ENCODE peak calls at places on chromosome 19, in ten cellular contexts. G is mucosa of descending colon, V is GM13977, M is GM13976, D is type B pancreatic cell, X is neural crest cell, I is colonic mucosa, O is AG10803, B is astrocyte, E is pancreas. Q is an unnamed sample.

GRCh38 chr19:47573076-47574026 is at the start of gene ZNF541:
- DNase-seq in I (peak), X (no peak), D (no peak), V (no peak), O (peak), B (peak), M (no peak), G (peak), E (peak), Q (peak)

GRCh38 chr19:13077233-13077632 is 25.4 kb downstream of the LYL1 start:
- DNase-seq in E (no peak), M (no peak), I (no peak), X (no peak), V (no peak), O (no peak), G (no peak), D (no peak), B (no peak), Q (no peak)

GRCh38 chr19:36215276-36216171 is 618 bp downstream of the ZNF146 start:
- DNase-seq in D (no peak), M (no peak), X (peak), G (peak), I (no peak), B (peak), O (peak), E (no peak), V (no peak), Q (peak)

GRCh38 chr19:50313812-50314536 is 15.2 kb downstream of the KCNC3 start:
- DNase-seq in X (no peak), V (no peak), O (no peak), D (no peak), B (no peak), G (no peak), M (no peak), E (no peak), I (no peak), Q (no peak)

GRCh38 chr19:57682226-57682766 is 519 bp downstream of the ZNF551 start:
- DNase-seq in G (no peak), X (no peak), B (no peak), I (no peak), O (no peak), D (no peak), V (no peak), E (no peak), M (no peak), Q (no peak)

GRCh38 chr19:35846038-35846668 is 6.2 kb downstream of the NPHS1 start:
- DNase-seq in V (no peak), B (no peak), I (peak), O (no peak), X (no peak), E (peak), G (peak), M (no peak), D (no peak), Q (no peak)

GRCh38 chr19:10339380-10339960 is at the start of gene ICAM3:
- DNase-seq in M (peak), I (peak), D (no peak), B (no peak), X (no peak), O (no peak), G (peak), V (peak), E (no peak), Q (peak)

GRCh38 chr19:14004619-14005380 is 1.3 kb downstream of the RFX1 start:
- DNase-seq in O (peak), D (no peak), V (peak), M (no peak), B (no peak), E (peak), X (no peak), I (peak), G (peak), Q (no peak)

GRCh38 chr19:41615207-41615606 is 11.7 kb downstream of the CEACAM4 start:
- DNase-seq in E (no peak), D (no peak), M (no peak), V (no peak), X (no peak), O (no peak), I (no peak), B (no peak), G (no peak), Q (no peak)

GRCh38 chr19:7360393-7360984 is 11.8 kb downstream of the ARHGEF18 start:
- DNase-seq in G (no peak), O (no peak), E (no peak), X (no peak), M (no peak), B (peak), V (no peak), I (no peak), D (no peak), Q (no peak)

GRCh38 chr19:41195675-41196497 is 2.9 kb downstream of the CYP2S1 start:
- DNase-seq in B (no peak), I (no peak), O (no peak), E (no peak), D (no peak), M (peak), X (no peak), G (no peak), V (peak), Q (peak)

GRCh38 chr19:9848060-9848459 is 12.9 kb downstream of the PIN1 start:
- DNase-seq in G (peak), O (no peak), I (no peak), B (no peak), V (peak), D (no peak), X (no peak), M (peak), E (no peak), Q (no peak)

GRCh38 chr19:15195381-15195964 is 5.3 kb downstream of the NOTCH3 start:
- DNase-seq in M (no peak), D (peak), E (peak), X (peak), V (no peak), G (peak), B (peak), I (peak), O (peak), Q (no peak)
- TF ChIP-seq CTCF in M (peak), D (peak), E (no peak), X (peak), V (peak), G (no peak), B (no peak), I (no peak), O (no peak), Q (peak)

GRCh38 chr19:29467824-29468401 is 57.9 kb upstream of the VSTM2B start:
- DNase-seq in X (no peak), I (no peak), G (no peak), E (no peak), D (no peak), M (no peak), V (peak), B (no peak), O (peak), Q (no peak)
- TF ChIP-seq CTCF in X (peak), I (no peak), G (no peak), E (no peak), D (peak), M (peak), V (peak), B (no peak), O (peak), Q (peak)

GRCh38 chr19:38592940-38593339 is 24.8 kb downstream of the MAP4K1 start:
- DNase-seq in X (no peak), I (no peak), M (no peak), D (no peak), V (no peak), E (no peak), B (no peak), G (no peak), O (no peak), Q (no peak)
- TF ChIP-seq CTCF in X (peak), I (no peak), M (no peak), D (peak), V (no peak), E (no peak), B (no peak), G (no peak), O (no peak), Q (no peak)

GRCh38 chr19:16326401-16327130 is 1.9 kb downstream of the KLF2 start:
- DNase-seq in M (peak), G (no peak), V (no peak), X (no peak), B (no peak), O (peak), I (no peak), D (no peak), E (no peak), Q (no peak)
- TF ChIP-seq CTCF in M (no peak), G (no peak), V (no peak), X (no peak), B (no peak), O (no peak), I (no peak), D (no peak), E (no peak), Q (no peak)

GRCh38 chr19:5445071-5445470 is 10.1 kb upstream of the ZNRF4 start:
- DNase-seq in E (no peak), B (no peak), M (no peak), I (no peak), D (no peak), O (no peak), X (no peak), G (no peak), V (no peak), Q (no peak)

GRCh38 chr19:5450482-5450881 is 4.7 kb upstream of the ZNRF4 start:
- DNase-seq in E (no peak), X (no peak), G (no peak), M (no peak), V (no peak), I (no peak), D (no peak), O (no peak), B (no peak), Q (no peak)

GRCh38 chr19:5448374-5448773 is 6.8 kb upstream of the ZNRF4 start:
- DNase-seq in B (no peak), V (no peak), G (peak), E (no peak), D (no peak), I (no peak), X (no peak), O (no peak), M (no peak), Q (no peak)

GRCh38 chr19:5445667-5446066 is 9.6 kb upstream of the ZNRF4 start:
- DNase-seq in D (no peak), M (no peak), I (no peak), V (no peak), X (no peak), E (no peak), G (no peak), B (no peak), O (peak), Q (no peak)

DNA sequence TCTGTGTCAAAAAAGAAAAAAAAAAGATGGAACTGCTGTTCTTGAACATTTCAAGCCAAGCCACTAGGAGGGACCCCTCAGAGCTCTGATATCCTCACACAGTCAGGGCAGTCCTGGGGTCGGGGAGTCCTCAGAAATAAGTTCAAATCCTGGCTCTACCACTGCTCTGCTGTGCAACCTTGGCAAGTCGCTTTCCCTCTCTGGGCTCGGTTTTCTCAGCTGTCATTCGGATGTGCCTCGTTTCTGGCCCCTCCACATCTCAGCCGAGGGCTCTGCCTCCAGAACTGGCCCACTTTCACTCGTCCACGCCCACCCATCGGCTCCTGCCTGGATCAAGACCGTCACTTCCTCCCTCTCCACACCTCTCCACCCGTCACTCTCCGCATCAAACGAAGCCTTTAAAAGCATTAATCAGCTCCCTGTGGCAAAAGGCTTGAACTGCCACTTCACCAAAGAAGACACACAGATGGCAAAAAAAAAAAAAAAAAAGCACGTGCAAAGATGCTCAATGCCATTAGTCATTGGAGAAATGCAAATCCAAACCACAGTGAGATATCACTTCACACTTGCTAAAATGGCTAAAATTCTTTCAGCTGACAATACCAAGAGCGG is 7.4 kb upstream of the ZNRF4 start:
- DNase-seq in X (no peak), O (peak), I (no peak), M (no peak), E (no peak), B (peak), V (no peak), D (no peak), G (no peak), Q (no peak)
- TF ChIP-seq CTCF in X (no peak), O (no peak), I (no peak), M (no peak), E (no peak), B (no peak), V (no peak), D (no peak), G (no peak), Q (no peak)

GRCh38 chr19:29714953-29715694 is at the start of gene C19orf12:
- DNase-seq in X (peak), V (peak), M (peak), E (peak), B (peak), D (peak), O (peak), G (peak), I (peak), Q (peak)
- TF ChIP-seq CTCF in X (no peak), V (no peak), M (no peak), E (no peak), B (no peak), D (no peak), O (no peak), G (no peak), I (no peak), Q (no peak)

DNA sequence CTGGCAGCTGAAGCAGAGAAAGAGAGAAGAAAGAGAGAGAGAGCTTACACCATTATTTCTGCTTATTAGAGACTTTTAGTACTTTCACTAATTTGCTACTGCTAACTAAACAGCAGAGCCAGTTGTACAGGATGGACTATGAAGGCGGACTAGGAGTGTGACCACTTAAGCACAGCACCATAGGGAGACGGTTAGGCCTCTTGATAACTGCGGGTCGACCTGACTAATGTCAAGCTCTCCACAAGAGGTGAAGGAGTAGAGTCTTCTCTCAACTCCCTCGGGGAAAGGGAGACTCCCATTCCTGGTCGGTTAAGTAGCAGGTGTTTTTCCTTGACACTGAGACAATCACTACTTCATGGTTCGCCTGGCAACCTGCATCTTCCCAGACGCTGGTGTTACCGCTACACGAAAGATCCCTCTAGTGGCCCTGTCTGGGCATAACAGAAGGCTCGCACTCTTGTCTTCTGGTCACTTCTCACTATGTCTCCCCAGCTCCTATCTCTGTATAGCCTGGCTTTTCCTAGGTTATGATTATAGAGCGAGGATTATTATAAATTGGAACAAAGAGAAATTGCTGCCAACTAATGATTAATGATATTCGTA is 5.3 kb upstream of the PSG7 start:
- DNase-seq in G (peak), M (no peak), I (no peak), B (peak), D (no peak), X (no peak), E (no peak), O (peak), V (no peak), Q (no peak)
- TF ChIP-seq CTCF in G (no peak), M (no peak), I (no peak), B (peak), D (peak), X (no peak), E (no peak), O (peak), V (peak), Q (peak)

DNA sequence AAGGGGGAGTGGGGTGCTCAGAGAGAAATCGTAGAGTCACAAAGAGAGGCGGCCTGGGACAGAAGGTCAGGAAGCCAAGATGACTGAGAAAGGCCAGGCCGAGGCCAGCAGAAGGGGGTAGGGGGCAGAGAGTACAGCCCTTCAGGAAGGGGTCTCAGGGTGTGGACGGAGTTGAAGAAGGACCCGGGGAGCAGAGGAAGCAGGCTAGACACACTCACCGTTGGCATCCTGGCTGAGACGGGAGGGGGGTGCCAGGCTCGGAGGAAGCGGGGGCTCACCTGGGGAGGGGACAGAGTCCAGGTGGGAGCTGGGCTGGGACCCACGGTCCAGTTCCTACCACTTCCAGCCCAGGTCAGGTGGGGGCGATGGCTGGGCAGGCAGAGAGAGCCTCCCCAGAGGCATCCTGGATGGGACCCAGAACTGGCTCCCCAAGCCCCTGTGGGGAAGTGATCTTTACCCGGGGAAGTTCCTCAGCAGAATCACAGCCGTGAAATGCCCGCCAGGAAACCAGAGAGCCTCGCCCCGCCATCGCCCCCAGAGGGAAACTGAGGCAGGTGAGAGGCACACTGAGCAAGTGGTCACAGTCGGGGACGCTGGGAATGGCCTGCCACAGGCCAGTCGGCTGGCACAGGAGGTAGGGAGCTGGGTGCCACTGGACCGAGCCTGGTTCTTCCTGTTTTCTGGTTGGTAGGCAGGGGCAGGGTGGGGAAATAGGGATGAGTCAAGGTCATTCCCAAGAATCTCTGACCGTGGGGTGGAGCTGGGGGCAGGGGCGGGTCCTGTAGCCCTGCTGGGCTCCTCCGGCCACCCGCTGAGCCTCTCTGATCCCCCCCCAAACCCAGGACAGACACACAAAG is 1.3 kb downstream of the MATK start:
- DNase-seq in I (no peak), X (no peak), O (no peak), G (no peak), V (no peak), E (no peak), M (no peak), D (no peak), B (no peak), Q (no peak)
- TF ChIP-seq CTCF in I (no peak), X (no peak), O (no peak), G (no peak), V (no peak), E (no peak), M (no peak), D (no peak), B (no peak), Q (no peak)

GRCh38 chr19:1157931-1158884 is 15.9 kb downstream of the SBNO2 start:
- DNase-seq in M (no peak), B (no peak), V (no peak), O (no peak), I (no peak), D (no peak), G (no peak), E (no peak), X (no peak), Q (no peak)
- TF ChIP-seq CTCF in M (no peak), B (no peak), V (no peak), O (no peak), I (no peak), D (no peak), G (no peak), E (no peak), X (no peak), Q (no peak)

Q was measured in GM10248.